ENCODE peak calls at places on chromosome 9, in ten cellular contexts. X is hepatocyte, T is K562, G is GM23248, H is GM23338, E is PC-3, J is DND-41, W is HCT116, I is SK-N-MC, P is fibroblast of lung. U is an unnamed sample.

GRCh38 chr9:14372437-14373318 is 58.7 kb upstream of the NFIB start:
- DNase-seq in X (peak; percentile 67), T (peak; percentile 31), G (peak; percentile 70), H (peak; percentile 77), E (peak; percentile 84), J (no peak), W (peak; percentile 4), I (no peak), P (peak; percentile 68), U (peak; percentile 46)

GRCh38 chr9:35115680-35116538 is at the start of gene ATOSB:
- DNase-seq in X (peak; percentile 98), T (peak; percentile 89), G (peak; percentile 97), H (peak; percentile 99), E (peak; percentile 89), J (peak; percentile 96), W (peak; percentile 93), I (peak; percentile 88), P (peak; percentile 96), U (peak; percentile 83)

GRCh38 chr9:38358390-38359296 is 33.9 kb upstream of the ALDH1B1 start:
- DNase-seq in X (peak; percentile 56), T (no peak), G (no peak), H (no peak), E (no peak), J (no peak), W (no peak), I (no peak), P (no peak), U (no peak)

GRCh38 chr9:77956555-77956954 is 75.1 kb downstream of the GNAQ start:
- DNase-seq in X (no peak), T (no peak), G (no peak), H (peak; percentile 57), E (no peak), J (peak; percentile 9), W (no peak), I (no peak), P (no peak), U (no peak)

GRCh38 chr9:16277471-16277870 is 593.0 kb downstream of the BNC2 start:
- DNase-seq in X (no peak), T (no peak), G (no peak), H (no peak), E (no peak), J (no peak), W (no peak), I (no peak), P (no peak), U (no peak)

GRCh38 chr9:116966199-116966598 is 279.1 kb downstream of the TRIM32 start:
- DNase-seq in X (no peak), T (no peak), G (no peak), H (no peak), E (no peak), J (no peak), W (no peak), I (no peak), P (no peak), U (no peak)

GRCh38 chr9:7656648-7657047 is 142.9 kb downstream of the DMAC1 start:
- DNase-seq in X (no peak), T (no peak), G (no peak), H (no peak), E (peak; percentile 3), J (no peak), W (no peak), I (no peak), P (peak; percentile 4), U (no peak)

GRCh38 chr9:16023466-16023865 is 470.6 kb downstream of the CCDC171 start:
- DNase-seq in X (no peak), T (no peak), G (peak; percentile 86), H (no peak), E (peak; percentile 79), J (no peak), W (no peak), I (no peak), P (peak; percentile 81), U (no peak)

GRCh38 chr9:112665347-112665746 is 52.6 kb downstream of the INIP start:
- DNase-seq in X (no peak), T (peak; percentile 15), G (peak; percentile 45), H (no peak), E (peak; percentile 40), J (no peak), W (no peak), I (no peak), P (peak; percentile 47), U (no peak)

GRCh38 chr9:128393171-128393761 is 22.1 kb downstream of the URM1 start:
- DNase-seq in X (no peak), T (no peak), G (no peak), H (peak; percentile 82), E (no peak), J (no peak), W (no peak), I (no peak), P (no peak), U (no peak)

GRCh38 chr9:98374385-98375051 is 119.1 kb upstream of the TBC1D2 start:
- DNase-seq in X (peak; percentile 90), T (peak; percentile 92), G (peak; percentile 97), H (peak; percentile 13), E (peak; percentile 36), J (no peak), W (no peak), I (no peak), P (peak; percentile 89), U (peak; percentile 88)

GRCh38 chr9:755454-756381 is 85.8 kb upstream of the DMRT1 start:
- DNase-seq in X (peak; percentile 24), T (no peak), G (peak; percentile 89), H (no peak), E (peak; percentile 70), J (no peak), W (peak; percentile 40), I (no peak), P (peak; percentile 86), U (peak; percentile 8)

GRCh38 chr9:120965344-120966004 is 38.9 kb upstream of the TRAF1 start:
- DNase-seq in X (peak; percentile 57), T (no peak), G (peak; percentile 9), H (peak; percentile 90), E (no peak), J (no peak), W (no peak), I (peak; percentile 66), P (peak; percentile 33), U (no peak)

GRCh38 chr9:107485451-107486043 is 4.0 kb downstream of the KLF4 start:
- DNase-seq in X (no peak), T (no peak), G (peak; percentile 68), H (no peak), E (no peak), J (no peak), W (no peak), I (no peak), P (peak; percentile 26), U (no peak)

GRCh38 chr9:101387871-101388506 is 3.2 kb upstream of the BAAT start:
- DNase-seq in X (peak; percentile 74), T (no peak), G (peak; percentile 75), H (peak; percentile 86), E (peak; percentile 51), J (no peak), W (peak; percentile 58), I (peak; percentile 76), P (peak; percentile 53), U (no peak)

GRCh38 chr9:126638571-126639132 is 24.9 kb downstream of the LMX1B start:
- DNase-seq in X (no peak), T (no peak), G (peak; percentile 9), H (peak; percentile 84), E (no peak), J (no peak), W (no peak), I (no peak), P (no peak), U (no peak)
- TF ChIP-seq EZH2 in X (peak; percentile 83), T (no peak), G (no peak), H (peak; percentile 70), E (no peak), J (no peak), W (no peak), I (peak; percentile 75), P (peak; percentile 76), U (no peak)

GRCh38 chr9:124776613-124776951 is 351 bp upstream of the OLFML2A start:
- DNase-seq in X (no peak), T (no peak), G (no peak), H (peak; percentile 49), E (no peak), J (no peak), W (no peak), I (no peak), P (no peak), U (no peak)
- TF ChIP-seq EZH2 in X (no peak), T (no peak), G (no peak), H (no peak), E (no peak), J (no peak), W (no peak), I (no peak), P (no peak), U (no peak)

DNA sequence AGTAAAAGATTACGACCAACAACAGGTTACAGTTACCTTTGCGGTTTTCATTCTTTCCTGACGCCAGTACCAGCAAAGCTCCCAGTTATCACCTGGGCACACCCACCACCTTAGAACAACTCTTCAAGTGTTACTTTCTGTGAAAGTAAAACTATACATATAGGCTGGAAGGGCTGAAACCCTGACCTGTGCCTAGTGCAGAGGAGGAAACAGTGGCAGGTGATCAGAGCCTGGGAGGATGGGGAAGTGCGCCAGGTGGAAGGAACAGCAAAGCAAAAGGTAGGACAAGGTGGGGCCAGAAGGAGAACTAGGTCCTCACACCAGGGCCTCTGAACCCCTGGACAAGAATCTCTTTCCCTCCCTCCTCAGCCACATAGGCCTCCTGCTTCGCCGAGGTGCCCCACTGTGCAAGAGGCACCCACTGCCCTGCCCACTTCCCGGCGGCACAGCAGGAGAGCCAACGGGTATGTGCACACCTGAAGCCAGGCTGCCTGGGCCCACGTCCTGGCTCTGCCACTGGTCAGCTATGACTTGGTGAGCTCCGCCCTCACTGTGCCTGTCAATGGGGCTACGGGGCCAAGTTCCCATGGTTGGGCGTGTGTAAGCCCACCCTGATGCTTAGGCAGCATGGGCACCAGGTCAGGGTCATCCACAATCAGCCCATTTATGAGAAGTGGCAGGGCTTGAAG is 26.9 kb downstream of the BICD2 start:
- DNase-seq in X (no peak), T (no peak), G (no peak), H (no peak), E (no peak), J (no peak), W (no peak), I (no peak), P (no peak), U (no peak)
- TF ChIP-seq EZH2 in X (no peak), T (no peak), G (no peak), H (no peak), E (no peak), J (no peak), W (no peak), I (no peak), P (no peak), U (no peak)

DNA sequence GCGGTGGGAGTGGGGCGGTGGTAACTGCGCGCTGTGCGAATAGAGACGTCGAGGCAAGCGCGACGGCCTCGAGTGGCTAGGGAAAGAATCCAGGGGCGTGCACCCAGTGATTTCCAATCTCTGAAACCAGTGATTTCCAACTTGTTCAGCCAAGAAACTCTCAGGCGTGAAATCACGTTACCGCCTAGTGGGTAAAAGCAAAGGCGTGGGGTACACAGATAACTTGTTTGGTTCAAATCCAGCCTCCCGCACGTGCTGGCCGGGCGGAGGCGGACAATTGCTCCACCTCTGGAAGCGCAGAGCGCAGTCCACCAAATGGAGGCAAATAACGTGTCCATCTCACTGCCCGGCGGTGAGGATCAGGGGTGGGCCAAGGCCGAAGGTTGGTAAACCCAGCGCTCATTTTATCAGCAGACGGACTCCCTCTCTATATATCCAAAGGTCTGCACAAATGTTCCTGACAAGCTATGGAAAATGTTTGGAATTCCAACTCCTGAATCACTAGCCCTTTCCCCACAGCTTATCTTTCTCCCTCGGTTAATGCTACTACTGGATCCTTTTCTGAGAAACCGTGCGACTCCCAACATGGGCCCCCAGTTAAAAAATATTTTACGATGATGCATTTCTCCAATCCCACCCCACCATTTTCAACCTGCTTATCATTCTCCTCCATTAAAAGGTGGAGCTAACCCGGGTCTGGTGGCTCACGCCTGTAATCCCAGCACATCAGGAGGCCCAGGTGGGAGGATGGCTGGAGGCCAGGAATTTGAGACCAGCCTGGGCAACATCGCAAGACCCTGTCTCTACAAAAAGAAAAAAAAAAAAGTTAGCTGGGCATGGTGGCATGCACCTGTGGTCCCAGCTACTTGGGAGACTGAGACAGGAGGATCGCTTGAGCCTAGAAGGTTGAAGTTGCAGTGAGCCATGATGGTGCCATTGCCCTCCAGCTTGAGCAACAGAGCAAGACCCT is 950 bp upstream of the FNBP1 start:
- DNase-seq in X (peak; percentile 65), T (peak; percentile 67), G (peak; percentile 77), H (peak; percentile 62), E (no peak), J (no peak), W (no peak), I (no peak), P (peak; percentile 69), U (no peak)
- TF ChIP-seq EZH2 in X (no peak), T (no peak), G (no peak), H (no peak), E (no peak), J (no peak), W (no peak), I (no peak), P (no peak), U (no peak)